ENCODE peak calls at places on chromosomes 4 and X, in nine cellular contexts. One of them, this sample, is unnamed.

GRCh38 chrX:46408553-46409407 is 136.4 kb downstream of the ZNF674 start:
- DNase-seq in K562: peak
- DNase-seq in upper lobe of left lung: peak
- DNase-seq in suprapubic skin: peak
- DNase-seq in prostate gland: peak
- DNase-seq in HCT116: peak
- DNase-seq in SK-N-SH: peak
- DNase-seq in sigmoid colon: peak
- DNase-seq in GM23338: peak
- DNase-seq in this sample: peak

GRCh38 chr4:27666943-27667342 is 806.3 kb downstream of the STIM2 start:
- DNase-seq in SK-N-SH: peak
- DNase-seq in upper lobe of left lung: no peak
- DNase-seq in GM23338: peak
- DNase-seq in suprapubic skin: no peak
- DNase-seq in sigmoid colon: no peak
- DNase-seq in HCT116: peak
- DNase-seq in K562: peak
- DNase-seq in prostate gland: no peak
- DNase-seq in this sample: no peak

GRCh38 chrX:108439961-108440696 is 491 bp downstream of the COL4A5 start:
- DNase-seq in suprapubic skin: no peak
- DNase-seq in sigmoid colon: no peak
- DNase-seq in HCT116: no peak
- DNase-seq in prostate gland: no peak
- DNase-seq in GM23338: peak
- DNase-seq in K562: peak
- DNase-seq in upper lobe of left lung: no peak
- DNase-seq in SK-N-SH: no peak
- DNase-seq in this sample: no peak

GRCh38 chrX:84064814-84065213 is 123.2 kb downstream of the RPS6KA6 start:
- DNase-seq in SK-N-SH: no peak
- DNase-seq in HCT116: no peak
- DNase-seq in sigmoid colon: no peak
- DNase-seq in suprapubic skin: no peak
- DNase-seq in GM23338: no peak
- DNase-seq in prostate gland: no peak
- DNase-seq in K562: no peak
- DNase-seq in upper lobe of left lung: no peak
- DNase-seq in this sample: no peak

GRCh38 chr4:7785017-7785416 is 154.6 kb downstream of the AFAP1 start:
- DNase-seq in suprapubic skin: no peak
- DNase-seq in prostate gland: no peak
- DNase-seq in K562: no peak
- DNase-seq in SK-N-SH: peak
- DNase-seq in GM23338: no peak
- DNase-seq in HCT116: no peak
- DNase-seq in upper lobe of left lung: no peak
- DNase-seq in sigmoid colon: peak
- DNase-seq in this sample: no peak

GRCh38 chr4:38210396-38211114 is 250.4 kb downstream of the PTTG2 start:
- DNase-seq in SK-N-SH: no peak
- DNase-seq in GM23338: peak
- DNase-seq in suprapubic skin: no peak
- DNase-seq in K562: no peak
- DNase-seq in sigmoid colon: no peak
- DNase-seq in prostate gland: no peak
- DNase-seq in upper lobe of left lung: no peak
- DNase-seq in HCT116: no peak
- DNase-seq in this sample: no peak

GRCh38 chr4:156889616-156890594 is 81.7 kb downstream of the PDGFC start:
- DNase-seq in suprapubic skin: no peak
- DNase-seq in upper lobe of left lung: no peak
- DNase-seq in SK-N-SH: no peak
- DNase-seq in GM23338: no peak
- DNase-seq in HCT116: no peak
- DNase-seq in K562: no peak
- DNase-seq in sigmoid colon: peak
- DNase-seq in prostate gland: no peak
- DNase-seq in this sample: no peak

GRCh38 chr4:39700500-39700899 is 2.6 kb downstream of the UBE2K start:
- DNase-seq in suprapubic skin: no peak
- DNase-seq in upper lobe of left lung: no peak
- DNase-seq in sigmoid colon: no peak
- DNase-seq in HCT116: no peak
- DNase-seq in K562: peak
- DNase-seq in prostate gland: no peak
- DNase-seq in SK-N-SH: no peak
- DNase-seq in GM23338: no peak
- DNase-seq in this sample: no peak

GRCh38 chr4:118732591-118733330 is 47.6 kb downstream of the METTL14 start:
- DNase-seq in SK-N-SH: no peak
- DNase-seq in K562: peak
- DNase-seq in sigmoid colon: no peak
- DNase-seq in prostate gland: no peak
- DNase-seq in upper lobe of left lung: no peak
- DNase-seq in HCT116: no peak
- DNase-seq in suprapubic skin: no peak
- DNase-seq in GM23338: no peak
- DNase-seq in this sample: no peak

GRCh38 chr4:77990456-77990855 is 66.7 kb upstream of the FRAS1 start:
- DNase-seq in sigmoid colon: no peak
- DNase-seq in HCT116: no peak
- DNase-seq in GM23338: no peak
- DNase-seq in prostate gland: no peak
- DNase-seq in upper lobe of left lung: no peak
- DNase-seq in SK-N-SH: no peak
- DNase-seq in K562: no peak
- DNase-seq in suprapubic skin: no peak
- DNase-seq in this sample: no peak

GRCh38 chrX:16836371-16836770 is 33.8 kb downstream of the RBBP7 start:
- DNase-seq in sigmoid colon: no peak
- DNase-seq in GM23338: peak
- DNase-seq in upper lobe of left lung: peak
- DNase-seq in K562: peak
- DNase-seq in prostate gland: no peak
- DNase-seq in HCT116: no peak
- DNase-seq in suprapubic skin: no peak
- DNase-seq in SK-N-SH: peak
- DNase-seq in this sample: peak

GRCh38 chr4:77619408-77619807 is 13.8 kb downstream of the CXCL13 start:
- DNase-seq in sigmoid colon: no peak
- DNase-seq in prostate gland: no peak
- DNase-seq in GM23338: no peak
- DNase-seq in HCT116: no peak
- DNase-seq in K562: no peak
- DNase-seq in upper lobe of left lung: no peak
- DNase-seq in SK-N-SH: no peak
- DNase-seq in suprapubic skin: no peak
- DNase-seq in this sample: no peak

GRCh38 chr4:55431710-55432336 is 36.1 kb downstream of the TMEM165 start:
- DNase-seq in upper lobe of left lung: no peak
- DNase-seq in SK-N-SH: no peak
- DNase-seq in GM23338: peak
- DNase-seq in sigmoid colon: no peak
- DNase-seq in K562: no peak
- DNase-seq in suprapubic skin: no peak
- DNase-seq in HCT116: no peak
- DNase-seq in prostate gland: no peak
- DNase-seq in this sample: no peak

GRCh38 chr4:55437823-55438222 is 42.1 kb downstream of the TMEM165 start:
- DNase-seq in SK-N-SH: no peak
- DNase-seq in suprapubic skin: no peak
- DNase-seq in HCT116: no peak
- DNase-seq in GM23338: no peak
- DNase-seq in K562: no peak
- DNase-seq in upper lobe of left lung: no peak
- DNase-seq in sigmoid colon: no peak
- DNase-seq in prostate gland: no peak
- DNase-seq in this sample: no peak

GRCh38 chr4:55437356-55437796 is 41.6 kb downstream of the TMEM165 start:
- DNase-seq in upper lobe of left lung: no peak
- DNase-seq in prostate gland: no peak
- DNase-seq in K562: peak
- DNase-seq in sigmoid colon: no peak
- DNase-seq in HCT116: no peak
- DNase-seq in GM23338: no peak
- DNase-seq in suprapubic skin: no peak
- DNase-seq in SK-N-SH: no peak
- DNase-seq in this sample: peak

GRCh38 chr4:55438314-55438713 is 42.6 kb downstream of the TMEM165 start:
- DNase-seq in suprapubic skin: no peak
- DNase-seq in sigmoid colon: no peak
- DNase-seq in GM23338: no peak
- DNase-seq in prostate gland: peak
- DNase-seq in upper lobe of left lung: no peak
- DNase-seq in SK-N-SH: no peak
- DNase-seq in K562: no peak
- DNase-seq in HCT116: no peak
- DNase-seq in this sample: no peak

DNA sequence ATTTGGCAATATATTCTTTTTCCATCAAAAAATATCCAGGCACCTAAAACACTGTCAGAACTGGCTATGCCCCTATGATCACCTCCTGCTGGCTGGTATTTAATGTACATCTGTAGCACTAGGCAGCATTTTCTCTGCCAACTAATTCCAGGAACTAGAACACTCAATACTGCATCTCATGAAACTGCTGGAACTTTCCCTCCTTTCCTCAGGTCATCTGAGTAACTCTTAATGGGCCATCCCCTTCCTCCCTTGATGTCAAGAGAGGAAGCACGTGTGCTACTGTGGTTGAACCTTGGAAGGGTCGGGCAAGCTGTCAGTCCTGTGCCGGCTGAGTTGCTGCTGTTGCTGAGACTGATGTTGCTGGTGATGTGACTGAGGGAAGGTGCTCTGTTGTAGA is 39.4 kb downstream of the TMEM165 start:
- DNase-seq in GM23338: peak
- DNase-seq in prostate gland: no peak
- DNase-seq in upper lobe of left lung: no peak
- DNase-seq in K562: peak
- DNase-seq in sigmoid colon: no peak
- DNase-seq in SK-N-SH: no peak
- DNase-seq in HCT116: no peak
- DNase-seq in suprapubic skin: no peak
- DNase-seq in this sample: no peak
- TF ChIP-seq POLR2AphosphoS5 in GM23338: no peak
- TF ChIP-seq POLR2AphosphoS5 in prostate gland: no peak
- TF ChIP-seq POLR2AphosphoS5 in upper lobe of left lung: no peak
- TF ChIP-seq POLR2AphosphoS5 in K562: no peak
- TF ChIP-seq POLR2AphosphoS5 in sigmoid colon: no peak
- TF ChIP-seq POLR2AphosphoS5 in SK-N-SH: no peak
- TF ChIP-seq POLR2AphosphoS5 in HCT116: no peak
- TF ChIP-seq POLR2AphosphoS5 in suprapubic skin: no peak
- TF ChIP-seq POLR2AphosphoS5 in this sample: no peak

GRCh38 chr4:135185256-135185655 is 983.7 kb upstream of the PABPC4L start:
- DNase-seq in prostate gland: no peak
- DNase-seq in suprapubic skin: no peak
- DNase-seq in sigmoid colon: no peak
- DNase-seq in GM23338: peak
- DNase-seq in SK-N-SH: no peak
- DNase-seq in upper lobe of left lung: no peak
- DNase-seq in K562: no peak
- DNase-seq in HCT116: no peak
- DNase-seq in this sample: no peak
- H3K4me3 ChIP-seq in prostate gland: no peak
- H3K4me3 ChIP-seq in suprapubic skin: no peak
- H3K4me3 ChIP-seq in sigmoid colon: no peak
- H3K4me3 ChIP-seq in GM23338: no peak
- H3K4me3 ChIP-seq in SK-N-SH: no peak
- H3K4me3 ChIP-seq in upper lobe of left lung: no peak
- H3K4me3 ChIP-seq in K562: no peak
- H3K4me3 ChIP-seq in HCT116: no peak
- H3K4me3 ChIP-seq in this sample: no peak

GRCh38 chrX:130171446-130172126 is at the start of gene RAB33A:
- DNase-seq in upper lobe of left lung: no peak
- DNase-seq in prostate gland: no peak
- DNase-seq in suprapubic skin: no peak
- DNase-seq in HCT116: no peak
- DNase-seq in GM23338: peak
- DNase-seq in K562: no peak
- DNase-seq in SK-N-SH: peak
- DNase-seq in sigmoid colon: peak
- DNase-seq in this sample: peak

GRCh38 chrX:130173190-130173895 is 1.6 kb downstream of the RAB33A start:
- DNase-seq in SK-N-SH: no peak
- DNase-seq in prostate gland: no peak
- DNase-seq in HCT116: no peak
- DNase-seq in GM23338: no peak
- DNase-seq in K562: peak
- DNase-seq in suprapubic skin: no peak
- DNase-seq in upper lobe of left lung: peak
- DNase-seq in sigmoid colon: peak
- DNase-seq in this sample: peak

GRCh38 chrX:130172127-130172834 is 519 bp downstream of the RAB33A start:
- DNase-seq in upper lobe of left lung: no peak
- DNase-seq in sigmoid colon: peak
- DNase-seq in suprapubic skin: no peak
- DNase-seq in SK-N-SH: peak
- DNase-seq in K562: no peak
- DNase-seq in prostate gland: no peak
- DNase-seq in HCT116: no peak
- DNase-seq in GM23338: peak
- DNase-seq in this sample: no peak

GRCh38 chrX:130174051-130174704 is 2.4 kb downstream of the RAB33A start:
- DNase-seq in SK-N-SH: peak
- DNase-seq in K562: peak
- DNase-seq in sigmoid colon: peak
- DNase-seq in upper lobe of left lung: no peak
- DNase-seq in HCT116: no peak
- DNase-seq in GM23338: no peak
- DNase-seq in suprapubic skin: no peak
- DNase-seq in prostate gland: no peak
- DNase-seq in this sample: no peak

GRCh38 chrX:130170752-130171445 is 863 bp upstream of the RAB33A start:
- DNase-seq in prostate gland: no peak
- DNase-seq in K562: no peak
- DNase-seq in sigmoid colon: no peak
- DNase-seq in SK-N-SH: peak
- DNase-seq in upper lobe of left lung: peak
- DNase-seq in HCT116: no peak
- DNase-seq in GM23338: peak
- DNase-seq in suprapubic skin: no peak
- DNase-seq in this sample: peak
- TF ChIP-seq POLR2AphosphoS5 in prostate gland: no peak
- TF ChIP-seq POLR2AphosphoS5 in K562: no peak
- TF ChIP-seq POLR2AphosphoS5 in sigmoid colon: no peak
- TF ChIP-seq POLR2AphosphoS5 in SK-N-SH: no peak
- TF ChIP-seq POLR2AphosphoS5 in upper lobe of left lung: no peak
- TF ChIP-seq POLR2AphosphoS5 in HCT116: no peak
- TF ChIP-seq POLR2AphosphoS5 in GM23338: peak
- TF ChIP-seq POLR2AphosphoS5 in suprapubic skin: no peak
- TF ChIP-seq POLR2AphosphoS5 in this sample: no peak

DNA sequence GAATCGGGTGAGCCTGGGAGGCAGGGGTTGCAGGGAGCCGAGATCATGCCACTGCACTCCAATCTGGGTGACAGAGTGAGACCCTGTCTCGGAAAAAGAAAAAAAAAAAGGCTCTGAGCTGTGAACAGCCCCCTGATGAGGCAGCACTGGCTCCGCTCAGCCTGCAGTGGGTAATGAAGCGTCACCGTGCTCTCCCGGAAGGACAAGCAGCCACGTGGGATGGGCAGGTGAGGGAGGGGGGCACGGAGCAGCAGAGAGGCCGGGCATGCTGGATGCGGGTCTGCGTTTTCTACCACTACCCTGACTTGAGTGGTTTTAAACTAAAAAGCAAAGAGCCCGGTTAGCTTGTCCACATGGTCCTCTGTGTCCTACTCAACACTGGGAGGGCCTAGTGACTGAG is 15.5 kb downstream of the TACC3 start:
- DNase-seq in K562: no peak
- DNase-seq in sigmoid colon: no peak
- DNase-seq in HCT116: no peak
- DNase-seq in SK-N-SH: no peak
- DNase-seq in GM23338: no peak
- DNase-seq in prostate gland: no peak
- DNase-seq in upper lobe of left lung: no peak
- DNase-seq in suprapubic skin: no peak
- DNase-seq in this sample: no peak
- H3K4me3 ChIP-seq in K562: no peak
- H3K4me3 ChIP-seq in sigmoid colon: no peak
- H3K4me3 ChIP-seq in HCT116: no peak
- H3K4me3 ChIP-seq in SK-N-SH: no peak
- H3K4me3 ChIP-seq in GM23338: no peak
- H3K4me3 ChIP-seq in prostate gland: no peak
- H3K4me3 ChIP-seq in upper lobe of left lung: no peak
- H3K4me3 ChIP-seq in suprapubic skin: no peak
- H3K4me3 ChIP-seq in this sample: no peak